ENCODE peak calls at places on chromosomes 6 and 20, in nine cellular contexts. R is kidney epithelial cell, W is suprapubic skin, L is IMR-90, J is fibroblast of lung, M is BJ, D is HFF-Myc, G is coronary artery, U is mucosa of descending colon. A is an unnamed sample.

GRCh38 chr6:115887887-115888286 is 172.8 kb downstream of the FRK start:
- DNase-seq in G (no peak), L (no peak), U (no peak), J (no peak), D (no peak), M (no peak), R (no peak), W (no peak), A (no peak)

GRCh38 chr6:43823879-43824740 is 54.1 kb downstream of the VEGFA start:
- DNase-seq in J (no peak), W (no peak), U (no peak), L (no peak), D (no peak), R (no peak), G (no peak), M (no peak), A (no peak)

GRCh38 chr6:48229849-48230248 is 118.9 kb upstream of the PTCHD4 start:
- DNase-seq in J (no peak), M (no peak), W (no peak), G (no peak), U (no peak), R (no peak), L (no peak), D (no peak), A (no peak)

GRCh38 chr20:23680151-23680550 is 8.7 kb downstream of the CST4 start:
- DNase-seq in M (no peak), G (no peak), J (no peak), R (no peak), W (no peak), D (no peak), L (no peak), U (no peak), A (no peak)

GRCh38 chr20:38588303-38588702 is 7.3 kb downstream of the ADIG start:
- DNase-seq in J (no peak), M (no peak), W (no peak), R (no peak), D (no peak), L (no peak), U (no peak), G (no peak), A (no peak)

GRCh38 chr6:134077301-134077700 is 24.9 kb upstream of the SLC2A12 start:
- DNase-seq in D (no peak), W (no peak), L (peak; percentile 78), U (no peak), G (no peak), M (no peak), J (peak; percentile 31), R (no peak), A (no peak)

GRCh38 chr6:117544725-117545124 is 57.6 kb downstream of the GOPC start:
- DNase-seq in M (no peak), R (no peak), D (no peak), G (no peak), L (no peak), W (no peak), U (no peak), J (no peak), A (no peak)

GRCh38 chr20:11395581-11395980 is 522.1 kb upstream of the BTBD3 start:
- DNase-seq in M (no peak), W (no peak), D (no peak), U (no peak), J (no peak), R (no peak), G (no peak), L (peak; percentile 69), A (no peak)

GRCh38 chr6:39209360-39209811 is 19.9 kb downstream of the KCNK5 start:
- DNase-seq in R (no peak), J (no peak), M (no peak), G (no peak), W (no peak), L (no peak), U (no peak), D (no peak), A (no peak)

GRCh38 chr6:156955494-156956183 is 178.5 kb downstream of the ARID1B start:
- DNase-seq in W (no peak), R (no peak), U (no peak), L (no peak), D (no peak), M (no peak), G (no peak), J (no peak), A (no peak)

GRCh38 chr20:31720486-31721407 is 1.9 kb downstream of the BCL2L1 start:
- DNase-seq in J (no peak), U (no peak), M (no peak), R (no peak), W (no peak), L (no peak), D (no peak), G (no peak), A (no peak)

GRCh38 chr20:35327074-35327976 is 35.1 kb upstream of the FAM83C start:
- DNase-seq in D (no peak), U (no peak), M (no peak), J (peak; percentile 48), R (no peak), L (peak; percentile 46), G (no peak), W (no peak), A (peak; percentile 61)

GRCh38 chr6:16181429-16182359 is 52.8 kb downstream of the MYLIP start:
- DNase-seq in W (no peak), R (no peak), M (no peak), G (no peak), L (no peak), U (no peak), D (no peak), J (no peak), A (no peak)

GRCh38 chr6:16184554-16184953 is 53.8 kb upstream of the GMPR start:
- DNase-seq in R (no peak), U (no peak), M (no peak), L (no peak), D (no peak), G (no peak), J (no peak), W (no peak), A (no peak)

GRCh38 chr6:16182428-16182827 is 53.5 kb downstream of the MYLIP start:
- DNase-seq in J (no peak), M (no peak), U (no peak), D (peak; percentile 52), W (no peak), L (no peak), G (no peak), R (no peak), A (no peak)

GRCh38 chr6:16187185-16187584 is 51.2 kb upstream of the GMPR start:
- DNase-seq in M (no peak), W (no peak), D (no peak), L (no peak), G (no peak), U (no peak), J (no peak), R (no peak), A (no peak)

DNA sequence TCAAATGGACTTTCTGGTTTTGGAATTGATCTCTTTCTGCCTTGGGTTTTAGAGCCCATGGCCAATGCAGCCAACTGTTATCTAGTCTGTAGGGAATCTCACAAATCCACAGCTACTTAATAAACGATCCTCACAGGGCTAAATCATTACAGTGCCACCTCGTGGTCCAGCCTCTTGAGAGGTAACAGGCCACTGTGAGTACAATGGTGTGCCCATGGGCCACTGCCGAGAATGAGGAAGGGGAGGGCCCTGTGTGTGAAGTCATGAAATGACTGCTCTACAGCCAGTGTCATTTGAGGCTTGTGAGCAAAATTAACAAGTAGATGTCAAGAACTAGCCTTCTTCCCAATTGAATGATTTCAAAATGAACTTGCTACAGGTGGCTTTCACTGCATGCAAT is 54.3 kb upstream of the GMPR start:
- DNase-seq in J (peak; percentile 9), M (no peak), W (no peak), G (no peak), D (no peak), L (peak; percentile 7), U (no peak), R (no peak), A (no peak)
- TF ChIP-seq CTCF in J (no peak), M (peak; percentile 30), W (no peak), G (no peak), D (peak; percentile 12), L (peak; percentile 28), U (no peak), R (peak; percentile 21), A (peak; percentile 62)

GRCh38 chr6:158080849-158081656 is 87.0 kb downstream of the SERAC1 start:
- DNase-seq in D (no peak), M (no peak), U (no peak), W (peak; percentile 54), R (no peak), L (no peak), J (no peak), G (no peak), A (no peak)

GRCh38 chr6:158081657-158081935 is 86.5 kb downstream of the SERAC1 start:
- DNase-seq in U (no peak), D (no peak), L (no peak), M (no peak), J (no peak), W (peak; percentile 56), R (no peak), G (no peak), A (no peak)

GRCh38 chr6:158076548-158076947 is 91.5 kb downstream of the SERAC1 start:
- DNase-seq in U (no peak), D (no peak), J (no peak), L (no peak), M (no peak), W (no peak), R (no peak), G (no peak), A (no peak)

GRCh38 chr6:158073776-158074175 is 92.1 kb downstream of the SYNJ2 start:
- DNase-seq in R (no peak), W (no peak), M (no peak), D (no peak), L (no peak), U (no peak), G (no peak), J (peak; percentile 14), A (no peak)

DNA sequence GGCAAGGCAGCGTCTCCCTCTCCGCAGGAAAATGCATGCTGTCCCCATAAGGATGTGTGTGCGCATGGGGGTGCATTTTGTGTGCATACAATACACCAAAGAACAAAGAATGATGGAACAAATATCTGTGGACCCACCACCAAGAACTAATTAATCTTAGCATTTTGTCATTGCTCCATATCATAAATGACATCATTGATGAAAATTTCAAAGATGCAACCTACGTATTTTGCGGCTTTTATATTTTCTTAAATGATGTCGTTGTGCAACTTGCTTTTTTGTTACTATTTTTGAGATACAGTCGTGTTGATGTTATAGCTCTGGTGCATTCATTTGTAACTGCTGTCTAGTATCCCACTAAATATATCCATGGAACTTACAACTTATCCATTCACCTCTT is 89.7 kb downstream of the SERAC1 start:
- DNase-seq in U (no peak), W (no peak), D (no peak), R (no peak), J (no peak), G (no peak), L (no peak), M (no peak), A (no peak)
- H3K4me3 ChIP-seq in U (no peak overlapping the region), W (no peak overlapping the region), D (no peak overlapping the region), R (no peak overlapping the region), J (no peak overlapping the region), G (no peak overlapping the region), L (no peak overlapping the region), M (no peak overlapping the region), A (no peak overlapping the region)

GRCh38 chr6:126335210-126335609 is 4.7 kb upstream of the CENPW start:
- DNase-seq in U (no peak), D (no peak), G (no peak), M (no peak), W (no peak), J (no peak), L (no peak), R (no peak), A (no peak)
- TF ChIP-seq CTCF in U (no peak), D (peak; percentile 12), G (no peak), M (no peak), W (no peak), J (peak; percentile 15), L (no peak), R (peak; percentile 16), A (peak; percentile 14)

GRCh38 chr20:62796699-62797491 is 622 bp downstream of the MRGBP start:
- DNase-seq in W (no peak), M (no peak), U (peak; percentile 74), G (no peak), R (no peak), D (no peak), J (no peak), L (no peak), A (no peak)
- H3K4me3 ChIP-seq in W (peak overlapping the region; percentile 84), M (peak overlapping the region; percentile 67), U (peak overlapping the region; percentile 54), G (peak overlapping the region; percentile 89), R (peak overlapping the region; percentile 73), D (peak overlapping the region; percentile 67), J (peak overlapping the region; percentile 51), L (peak overlapping the region; percentile 96), A (peak overlapping the region; percentile 67)